ENCODE peak calls at places on chromosomes 11 and 22, in five cellular contexts. One of them, this sample, is unnamed.

GRCh38 chr22:40485813-40486610 is 115.6 kb downstream of the SGSM3 start:
- DNase-seq in heart left ventricle: no peak
- DNase-seq in testis: no peak
- DNase-seq in uterus: no peak
- DNase-seq in tibial nerve: no peak
- DNase-seq in this sample: no peak

GRCh38 chr22:43530864-43531201 is 119.0 kb downstream of the MPPED1 start:
- DNase-seq in heart left ventricle: no peak
- DNase-seq in uterus: no peak
- DNase-seq in tibial nerve: no peak
- DNase-seq in testis: no peak
- DNase-seq in this sample: no peak

GRCh38 chr11:110763249-110764011 is 51.2 kb upstream of the ARHGAP20 start:
- DNase-seq in testis: peak; percentile 25
- DNase-seq in tibial nerve: peak; percentile 37
- DNase-seq in uterus: no peak
- DNase-seq in heart left ventricle: no peak
- DNase-seq in this sample: no peak

GRCh38 chr22:28547132-28547842 is 132.4 kb downstream of the TTC28 start:
- DNase-seq in heart left ventricle: no peak
- DNase-seq in testis: no peak
- DNase-seq in uterus: no peak
- DNase-seq in tibial nerve: no peak
- DNase-seq in this sample: no peak

GRCh38 chr22:37253164-37253660 is 9.1 kb upstream of the RAC2 start:
- DNase-seq in testis: no peak
- DNase-seq in uterus: no peak
- DNase-seq in tibial nerve: no peak
- DNase-seq in heart left ventricle: no peak
- DNase-seq in this sample: no peak

GRCh38 chr11:79393362-79394043 is 47.3 kb downstream of the TENM4 start:
- DNase-seq in tibial nerve: no peak
- DNase-seq in uterus: no peak
- DNase-seq in heart left ventricle: no peak
- DNase-seq in testis: no peak
- DNase-seq in this sample: no peak

GRCh38 chr11:100825610-100826009 is 138.5 kb downstream of the ARHGAP42 start:
- DNase-seq in uterus: no peak
- DNase-seq in tibial nerve: no peak
- DNase-seq in heart left ventricle: no peak
- DNase-seq in testis: no peak
- DNase-seq in this sample: no peak

GRCh38 chr11:48001438-48002021 is 21.2 kb downstream of the PTPRJ start:
- DNase-seq in uterus: no peak
- DNase-seq in tibial nerve: no peak
- DNase-seq in testis: no peak
- DNase-seq in heart left ventricle: no peak
- DNase-seq in this sample: no peak

GRCh38 chr22:39598017-39598965 is 27.7 kb downstream of the CACNA1I start:
- DNase-seq in tibial nerve: no peak
- DNase-seq in heart left ventricle: no peak
- DNase-seq in testis: peak; percentile 69
- DNase-seq in uterus: no peak
- DNase-seq in this sample: no peak

GRCh38 chr11:37320921-37321320 is 722.9 kb upstream of the RAG2 start:
- DNase-seq in testis: no peak
- DNase-seq in heart left ventricle: no peak
- DNase-seq in uterus: no peak
- DNase-seq in tibial nerve: no peak
- DNase-seq in this sample: no peak

GRCh38 chr11:17594686-17595192 is 47.7 kb downstream of the OTOG start:
- DNase-seq in uterus: no peak
- DNase-seq in testis: no peak
- DNase-seq in heart left ventricle: peak; percentile 1
- DNase-seq in tibial nerve: no peak
- DNase-seq in this sample: no peak

GRCh38 chr11:47257178-47257517 is 648 bp upstream of the NR1H3 start:
- DNase-seq in uterus: no peak
- DNase-seq in tibial nerve: no peak
- DNase-seq in testis: no peak
- DNase-seq in heart left ventricle: no peak
- DNase-seq in this sample: no peak

GRCh38 chr22:42303304-42304020 is 33.0 kb upstream of the TCF20 start:
- DNase-seq in heart left ventricle: no peak
- DNase-seq in tibial nerve: no peak
- DNase-seq in uterus: no peak
- DNase-seq in testis: no peak
- DNase-seq in this sample: no peak

GRCh38 chr11:97722721-97723120 is 1298.0 kb upstream of the CNTN5 start:
- DNase-seq in heart left ventricle: no peak
- DNase-seq in uterus: no peak
- DNase-seq in testis: no peak
- DNase-seq in tibial nerve: no peak
- DNase-seq in this sample: no peak

GRCh38 chr11:10477690-10478046 is 22.6 kb downstream of the AMPD3 start:
- DNase-seq in heart left ventricle: no peak
- DNase-seq in testis: no peak
- DNase-seq in uterus: no peak
- DNase-seq in tibial nerve: no peak
- DNase-seq in this sample: no peak

GRCh38 chr11:17604201-17604912 is 57.3 kb downstream of the OTOG start:
- DNase-seq in uterus: no peak
- DNase-seq in tibial nerve: no peak
- DNase-seq in heart left ventricle: no peak
- DNase-seq in testis: no peak
- DNase-seq in this sample: no peak

GRCh38 chr11:96111308-96111707 is 187.4 kb upstream of the MTMR2 start:
- DNase-seq in uterus: no peak
- DNase-seq in tibial nerve: no peak
- DNase-seq in heart left ventricle: no peak
- DNase-seq in testis: no peak
- DNase-seq in this sample: no peak

GRCh38 chr11:46611526-46612304 is 5.3 kb downstream of the HARBI1 start:
- DNase-seq in uterus: no peak
- DNase-seq in testis: no peak
- DNase-seq in heart left ventricle: no peak
- DNase-seq in tibial nerve: no peak
- DNase-seq in this sample: no peak

GRCh38 chr11:102940714-102941588 is 14.6 kb downstream of the MMP13 start:
- DNase-seq in heart left ventricle: no peak
- DNase-seq in uterus: peak; percentile 28
- DNase-seq in tibial nerve: peak; percentile 36
- DNase-seq in testis: peak; percentile 60
- DNase-seq in this sample: peak; percentile 16

GRCh38 chr11:68077617-68078592 is 39.1 kb downstream of the TCIRG1 start:
- DNase-seq in testis: no peak
- DNase-seq in heart left ventricle: no peak
- DNase-seq in tibial nerve: no peak
- DNase-seq in uterus: no peak
- DNase-seq in this sample: no peak

GRCh38 chr11:9711454-9712307 is 47.8 kb downstream of the SWAP70 start:
- DNase-seq in testis: no peak
- DNase-seq in tibial nerve: no peak
- DNase-seq in uterus: no peak
- DNase-seq in heart left ventricle: no peak
- DNase-seq in this sample: no peak

GRCh38 chr11:35412285-35412684 is 7.1 kb downstream of the SLC1A2 start:
- DNase-seq in testis: no peak
- DNase-seq in uterus: no peak
- DNase-seq in heart left ventricle: no peak
- DNase-seq in tibial nerve: no peak
- DNase-seq in this sample: peak; percentile 28

GRCh38 chr22:38080847-38081635 is 2.9 kb downstream of the SLC16A8 start:
- DNase-seq in uterus: no peak
- DNase-seq in tibial nerve: no peak
- DNase-seq in testis: peak; percentile 49
- DNase-seq in heart left ventricle: no peak
- DNase-seq in this sample: no peak

GRCh38 chr22:48240165-48240934 is 1477.9 kb downstream of the TBC1D22A start:
- DNase-seq in tibial nerve: no peak
- DNase-seq in heart left ventricle: no peak
- DNase-seq in testis: peak; percentile 0
- DNase-seq in uterus: no peak
- DNase-seq in this sample: no peak

GRCh38 chr11:65862191-65862735 is 2.0 kb downstream of the MUS81 start:
- DNase-seq in heart left ventricle: no peak
- DNase-seq in uterus: peak; percentile 25
- DNase-seq in testis: no peak
- DNase-seq in tibial nerve: no peak
- DNase-seq in this sample: no peak

GRCh38 chr11:34427171-34427805 is 11.4 kb upstream of the CAT start:
- DNase-seq in tibial nerve: no peak
- DNase-seq in heart left ventricle: no peak
- DNase-seq in testis: no peak
- DNase-seq in uterus: peak; percentile 71
- DNase-seq in this sample: peak; percentile 49

GRCh38 chr11:94781822-94782221 is 13.7 kb downstream of the AMOTL1 start:
- DNase-seq in testis: no peak
- DNase-seq in tibial nerve: no peak
- DNase-seq in uterus: no peak
- DNase-seq in heart left ventricle: no peak
- DNase-seq in this sample: no peak

GRCh38 chr11:69328231-69328630 is 34.3 kb downstream of the MYEOV start:
- DNase-seq in testis: no peak
- DNase-seq in tibial nerve: no peak
- DNase-seq in uterus: no peak
- DNase-seq in heart left ventricle: no peak
- DNase-seq in this sample: no peak

GRCh38 chr11:117919326-117920275 is 9.6 kb downstream of the TMPRSS13 start:
- DNase-seq in heart left ventricle: no peak
- DNase-seq in uterus: peak; percentile 12
- DNase-seq in tibial nerve: no peak
- DNase-seq in testis: no peak
- DNase-seq in this sample: no peak

GRCh38 chr11:117917591-117917990 is 11.6 kb downstream of the TMPRSS13 start:
- DNase-seq in uterus: peak; percentile 5
- DNase-seq in heart left ventricle: no peak
- DNase-seq in tibial nerve: no peak
- DNase-seq in testis: no peak
- DNase-seq in this sample: no peak

GRCh38 chr11:117921456-117921855 is 7.7 kb downstream of the TMPRSS13 start:
- DNase-seq in uterus: no peak
- DNase-seq in testis: no peak
- DNase-seq in heart left ventricle: no peak
- DNase-seq in tibial nerve: no peak
- DNase-seq in this sample: no peak

GRCh38 chr11:117916956-117917355 is 12.2 kb downstream of the TMPRSS13 start:
- DNase-seq in uterus: peak; percentile 6
- DNase-seq in testis: no peak
- DNase-seq in heart left ventricle: no peak
- DNase-seq in tibial nerve: no peak
- DNase-seq in this sample: no peak

DNA sequence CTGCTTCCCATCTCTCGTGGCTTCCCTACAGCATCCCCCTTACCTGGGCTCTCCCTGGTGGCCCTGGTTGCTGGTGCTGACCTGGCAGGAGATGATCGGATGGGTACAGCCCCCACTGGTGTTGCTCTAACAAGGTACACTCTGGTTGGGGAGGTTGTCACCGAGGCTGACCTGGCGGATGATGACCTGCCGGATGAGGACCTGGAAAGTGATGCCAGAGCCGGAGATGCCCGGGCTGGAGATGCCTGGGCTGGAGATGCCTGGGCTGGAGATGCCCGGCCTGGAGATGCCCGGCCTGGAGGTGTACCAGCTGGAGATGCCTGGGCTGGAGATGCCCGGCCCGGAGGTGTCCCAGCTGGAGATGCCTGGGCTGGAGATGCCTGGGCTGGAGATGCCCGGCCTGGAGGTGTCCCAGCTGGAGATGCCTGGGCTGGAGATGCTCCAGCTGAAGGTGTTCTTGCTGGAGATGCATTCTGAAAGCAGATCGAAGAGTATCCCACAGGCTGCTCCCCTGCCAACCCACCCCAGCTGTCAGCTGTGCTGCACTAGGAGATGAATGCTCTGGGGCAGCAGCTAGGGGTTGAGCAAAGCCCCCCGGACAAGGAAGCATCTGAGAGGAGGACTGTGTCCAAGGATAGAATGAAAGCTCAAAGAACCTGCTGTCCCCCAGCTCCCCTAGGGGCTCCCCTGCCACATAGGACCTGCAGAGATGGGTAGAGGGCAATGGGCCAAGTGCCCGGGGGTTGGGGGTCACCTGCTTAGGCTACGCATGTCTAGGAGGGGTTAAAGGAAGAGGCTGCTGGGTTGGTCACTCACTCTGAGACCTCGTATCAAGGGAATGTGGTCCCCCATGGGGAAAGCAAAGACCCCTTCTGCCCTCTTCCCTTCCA is 10.6 kb downstream of the TMPRSS13 start:
- DNase-seq in testis: no peak
- DNase-seq in heart left ventricle: no peak
- DNase-seq in uterus: peak; percentile 15
- DNase-seq in tibial nerve: no peak
- DNase-seq in this sample: no peak
- TF ChIP-seq POLR2A in testis: no peak
- TF ChIP-seq POLR2A in heart left ventricle: no peak
- TF ChIP-seq POLR2A in uterus: no peak
- TF ChIP-seq POLR2A in tibial nerve: no peak
- TF ChIP-seq POLR2A in this sample: no peak

GRCh38 chr11:115919341-115920086 is 415.3 kb upstream of the CADM1 start:
- DNase-seq in uterus: no peak
- DNase-seq in tibial nerve: no peak
- DNase-seq in heart left ventricle: no peak
- DNase-seq in testis: no peak
- DNase-seq in this sample: peak; percentile 18
- TF ChIP-seq POLR2A in uterus: no peak
- TF ChIP-seq POLR2A in tibial nerve: no peak
- TF ChIP-seq POLR2A in heart left ventricle: no peak
- TF ChIP-seq POLR2A in testis: no peak
- TF ChIP-seq POLR2A in this sample: no peak

GRCh38 chr22:35378547-35379078 is 2.3 kb upstream of the HMOX1 start:
- DNase-seq in uterus: no peak
- DNase-seq in heart left ventricle: no peak
- DNase-seq in testis: peak; percentile 47
- DNase-seq in tibial nerve: no peak
- DNase-seq in this sample: no peak

GRCh38 chr22:35379146-35379993 is 1.5 kb upstream of the HMOX1 start:
- DNase-seq in uterus: no peak
- DNase-seq in testis: no peak
- DNase-seq in heart left ventricle: no peak
- DNase-seq in tibial nerve: no peak
- DNase-seq in this sample: no peak

GRCh38 chr22:35381424-35381772 is 502 bp downstream of the HMOX1 start:
- DNase-seq in testis: peak; percentile 57
- DNase-seq in uterus: no peak
- DNase-seq in tibial nerve: no peak
- DNase-seq in heart left ventricle: no peak
- DNase-seq in this sample: no peak

GRCh38 chr22:35380013-35380412 is 883 bp upstream of the HMOX1 start:
- DNase-seq in testis: no peak
- DNase-seq in tibial nerve: no peak
- DNase-seq in heart left ventricle: no peak
- DNase-seq in uterus: no peak
- DNase-seq in this sample: no peak

GRCh38 chr22:35380537-35381423 is at the start of gene HMOX1:
- DNase-seq in uterus: peak; percentile 92
- DNase-seq in testis: peak; percentile 92
- DNase-seq in tibial nerve: peak; percentile 90
- DNase-seq in heart left ventricle: peak; percentile 89
- DNase-seq in this sample: peak; percentile 62
- TF ChIP-seq POLR2A in uterus: peak; percentile 64
- TF ChIP-seq POLR2A in testis: no peak
- TF ChIP-seq POLR2A in tibial nerve: peak; percentile 67
- TF ChIP-seq POLR2A in heart left ventricle: no peak
- TF ChIP-seq POLR2A in this sample: peak; percentile 82

GRCh38 chr22:47033648-47034000 is 271.2 kb downstream of the TBC1D22A start:
- DNase-seq in heart left ventricle: no peak
- DNase-seq in tibial nerve: no peak
- DNase-seq in uterus: no peak
- DNase-seq in testis: no peak
- DNase-seq in this sample: no peak
- TF ChIP-seq POLR2A in heart left ventricle: no peak
- TF ChIP-seq POLR2A in tibial nerve: no peak
- TF ChIP-seq POLR2A in uterus: no peak
- TF ChIP-seq POLR2A in testis: no peak
- TF ChIP-seq POLR2A in this sample: no peak